ENCODE peak calls at places on chromosomes 5 and 9, in eight cellular contexts. One of them, this sample, is unnamed.

GRCh38 chr5:32534056-32534455 is 51.3 kb upstream of the SUB1 start:
- DNase-seq in OCI-M1: no peak
- DNase-seq in D341Med: no peak
- DNase-seq in activated naive CD8-positive, alpha-beta T cell treated with anti-CD3 and anti-CD28 coated beads, Interleukin-2, amount 50 U/mL, for 24 hours: no peak
- DNase-seq in islet precursor cell: no peak
- DNase-seq in AG10803: peak; percentile 38
- DNase-seq in CD4-positive, alpha-beta memory T cell: no peak
- DNase-seq in endothelial cell: no peak
- DNase-seq in this sample: no peak

GRCh38 chr9:14447103-14447502 is 133.2 kb upstream of the NFIB start:
- DNase-seq in endothelial cell: no peak
- DNase-seq in islet precursor cell: no peak
- DNase-seq in D341Med: no peak
- DNase-seq in activated naive CD8-positive, alpha-beta T cell treated with anti-CD3 and anti-CD28 coated beads, Interleukin-2, amount 50 U/mL, for 24 hours: no peak
- DNase-seq in CD4-positive, alpha-beta memory T cell: no peak
- DNase-seq in OCI-M1: no peak
- DNase-seq in AG10803: no peak
- DNase-seq in this sample: no peak

GRCh38 chr5:35924950-35925722 is 13.3 kb downstream of the CAPSL start:
- DNase-seq in CD4-positive, alpha-beta memory T cell: peak; percentile 82
- DNase-seq in AG10803: peak; percentile 78
- DNase-seq in endothelial cell: peak; percentile 72
- DNase-seq in activated naive CD8-positive, alpha-beta T cell treated with anti-CD3 and anti-CD28 coated beads, Interleukin-2, amount 50 U/mL, for 24 hours: peak; percentile 86
- DNase-seq in islet precursor cell: peak; percentile 89
- DNase-seq in OCI-M1: peak; percentile 61
- DNase-seq in D341Med: peak; percentile 66
- DNase-seq in this sample: no peak

GRCh38 chr9:4662108-4662988 is at the start of gene PLPP6:
- DNase-seq in islet precursor cell: peak; percentile 96
- DNase-seq in CD4-positive, alpha-beta memory T cell: peak; percentile 70
- DNase-seq in activated naive CD8-positive, alpha-beta T cell treated with anti-CD3 and anti-CD28 coated beads, Interleukin-2, amount 50 U/mL, for 24 hours: peak; percentile 80
- DNase-seq in OCI-M1: peak; percentile 100
- DNase-seq in endothelial cell: peak; percentile 87
- DNase-seq in AG10803: peak; percentile 75
- DNase-seq in D341Med: peak; percentile 92
- DNase-seq in this sample: peak; percentile 95

GRCh38 chr5:147168578-147169327 is 66.1 kb upstream of the STK32A start:
- DNase-seq in islet precursor cell: no peak
- DNase-seq in CD4-positive, alpha-beta memory T cell: no peak
- DNase-seq in D341Med: no peak
- DNase-seq in activated naive CD8-positive, alpha-beta T cell treated with anti-CD3 and anti-CD28 coated beads, Interleukin-2, amount 50 U/mL, for 24 hours: no peak
- DNase-seq in endothelial cell: no peak
- DNase-seq in AG10803: peak; percentile 56
- DNase-seq in OCI-M1: no peak
- DNase-seq in this sample: no peak

GRCh38 chr5:154608531-154609011 is 130.5 kb upstream of the HAND1 start:
- DNase-seq in AG10803: no peak
- DNase-seq in activated naive CD8-positive, alpha-beta T cell treated with anti-CD3 and anti-CD28 coated beads, Interleukin-2, amount 50 U/mL, for 24 hours: no peak
- DNase-seq in endothelial cell: no peak
- DNase-seq in islet precursor cell: peak; percentile 81
- DNase-seq in D341Med: no peak
- DNase-seq in CD4-positive, alpha-beta memory T cell: no peak
- DNase-seq in OCI-M1: no peak
- DNase-seq in this sample: no peak

GRCh38 chr9:130186839-130187522 is 14.8 kb downstream of the NCS1 start:
- DNase-seq in islet precursor cell: peak; percentile 95
- DNase-seq in activated naive CD8-positive, alpha-beta T cell treated with anti-CD3 and anti-CD28 coated beads, Interleukin-2, amount 50 U/mL, for 24 hours: no peak
- DNase-seq in D341Med: no peak
- DNase-seq in OCI-M1: peak; percentile 69
- DNase-seq in AG10803: peak; percentile 68
- DNase-seq in endothelial cell: no peak
- DNase-seq in CD4-positive, alpha-beta memory T cell: no peak
- DNase-seq in this sample: no peak

GRCh38 chr5:158811921-158812320 is 287.8 kb downstream of the EBF1 start:
- DNase-seq in CD4-positive, alpha-beta memory T cell: no peak
- DNase-seq in islet precursor cell: no peak
- DNase-seq in AG10803: no peak
- DNase-seq in activated naive CD8-positive, alpha-beta T cell treated with anti-CD3 and anti-CD28 coated beads, Interleukin-2, amount 50 U/mL, for 24 hours: no peak
- DNase-seq in OCI-M1: no peak
- DNase-seq in D341Med: no peak
- DNase-seq in endothelial cell: no peak
- DNase-seq in this sample: no peak

GRCh38 chr9:98192503-98193335 is at the start of gene CORO2A:
- DNase-seq in OCI-M1: peak; percentile 87
- DNase-seq in activated naive CD8-positive, alpha-beta T cell treated with anti-CD3 and anti-CD28 coated beads, Interleukin-2, amount 50 U/mL, for 24 hours: peak; percentile 77
- DNase-seq in islet precursor cell: peak; percentile 91
- DNase-seq in AG10803: peak; percentile 61
- DNase-seq in D341Med: peak; percentile 86
- DNase-seq in CD4-positive, alpha-beta memory T cell: peak; percentile 69
- DNase-seq in endothelial cell: peak; percentile 76
- DNase-seq in this sample: peak; percentile 31

GRCh38 chr5:159102294-159102934 is 2.7 kb upstream of the EBF1 start:
- DNase-seq in OCI-M1: no peak
- DNase-seq in endothelial cell: no peak
- DNase-seq in AG10803: peak; percentile 40
- DNase-seq in CD4-positive, alpha-beta memory T cell: no peak
- DNase-seq in islet precursor cell: no peak
- DNase-seq in activated naive CD8-positive, alpha-beta T cell treated with anti-CD3 and anti-CD28 coated beads, Interleukin-2, amount 50 U/mL, for 24 hours: no peak
- DNase-seq in D341Med: no peak
- DNase-seq in this sample: peak; percentile 21

GRCh38 chr9:93910598-93910997 is 44.6 kb downstream of the BARX1 start:
- DNase-seq in AG10803: no peak
- DNase-seq in CD4-positive, alpha-beta memory T cell: no peak
- DNase-seq in activated naive CD8-positive, alpha-beta T cell treated with anti-CD3 and anti-CD28 coated beads, Interleukin-2, amount 50 U/mL, for 24 hours: no peak
- DNase-seq in D341Med: no peak
- DNase-seq in islet precursor cell: no peak
- DNase-seq in endothelial cell: no peak
- DNase-seq in OCI-M1: no peak
- DNase-seq in this sample: no peak

GRCh38 chr5:140108093-140109049 is 5.5 kb upstream of the PURA start:
- DNase-seq in CD4-positive, alpha-beta memory T cell: peak; percentile 26
- DNase-seq in islet precursor cell: peak; percentile 66
- DNase-seq in D341Med: peak; percentile 57
- DNase-seq in OCI-M1: peak; percentile 39
- DNase-seq in AG10803: no peak
- DNase-seq in activated naive CD8-positive, alpha-beta T cell treated with anti-CD3 and anti-CD28 coated beads, Interleukin-2, amount 50 U/mL, for 24 hours: peak; percentile 26
- DNase-seq in endothelial cell: peak; percentile 16
- DNase-seq in this sample: no peak

GRCh38 chr5:35904443-35905132 is 33.8 kb downstream of the CAPSL start:
- DNase-seq in islet precursor cell: no peak
- DNase-seq in CD4-positive, alpha-beta memory T cell: no peak
- DNase-seq in OCI-M1: no peak
- DNase-seq in AG10803: no peak
- DNase-seq in endothelial cell: no peak
- DNase-seq in D341Med: no peak
- DNase-seq in activated naive CD8-positive, alpha-beta T cell treated with anti-CD3 and anti-CD28 coated beads, Interleukin-2, amount 50 U/mL, for 24 hours: no peak
- DNase-seq in this sample: no peak

GRCh38 chr5:104347119-104347708 is 784.6 kb upstream of the NUDT12 start:
- DNase-seq in D341Med: peak; percentile 10
- DNase-seq in endothelial cell: no peak
- DNase-seq in islet precursor cell: no peak
- DNase-seq in activated naive CD8-positive, alpha-beta T cell treated with anti-CD3 and anti-CD28 coated beads, Interleukin-2, amount 50 U/mL, for 24 hours: no peak
- DNase-seq in OCI-M1: peak; percentile 79
- DNase-seq in CD4-positive, alpha-beta memory T cell: no peak
- DNase-seq in AG10803: peak; percentile 3
- DNase-seq in this sample: peak; percentile 1

GRCh38 chr9:18071651-18072060 is 402.3 kb upstream of the ADAMTSL1 start:
- DNase-seq in endothelial cell: no peak
- DNase-seq in islet precursor cell: no peak
- DNase-seq in activated naive CD8-positive, alpha-beta T cell treated with anti-CD3 and anti-CD28 coated beads, Interleukin-2, amount 50 U/mL, for 24 hours: no peak
- DNase-seq in OCI-M1: no peak
- DNase-seq in CD4-positive, alpha-beta memory T cell: no peak
- DNase-seq in D341Med: no peak
- DNase-seq in AG10803: peak; percentile 10
- DNase-seq in this sample: no peak

GRCh38 chr5:30039379-30039778 is 1154.1 kb upstream of the CDH6 start:
- DNase-seq in endothelial cell: no peak
- DNase-seq in islet precursor cell: no peak
- DNase-seq in AG10803: no peak
- DNase-seq in OCI-M1: no peak
- DNase-seq in D341Med: no peak
- DNase-seq in CD4-positive, alpha-beta memory T cell: no peak
- DNase-seq in activated naive CD8-positive, alpha-beta T cell treated with anti-CD3 and anti-CD28 coated beads, Interleukin-2, amount 50 U/mL, for 24 hours: no peak
- DNase-seq in this sample: no peak

GRCh38 chr5:99061711-99062110 is 132.9 kb upstream of the CHD1 start:
- DNase-seq in CD4-positive, alpha-beta memory T cell: no peak
- DNase-seq in endothelial cell: no peak
- DNase-seq in D341Med: no peak
- DNase-seq in islet precursor cell: no peak
- DNase-seq in OCI-M1: no peak
- DNase-seq in activated naive CD8-positive, alpha-beta T cell treated with anti-CD3 and anti-CD28 coated beads, Interleukin-2, amount 50 U/mL, for 24 hours: no peak
- DNase-seq in AG10803: peak; percentile 76
- DNase-seq in this sample: no peak

GRCh38 chr5:61030163-61030482 is 85.1 kb downstream of the NDUFAF2 start:
- DNase-seq in islet precursor cell: no peak
- DNase-seq in D341Med: no peak
- DNase-seq in CD4-positive, alpha-beta memory T cell: no peak
- DNase-seq in activated naive CD8-positive, alpha-beta T cell treated with anti-CD3 and anti-CD28 coated beads, Interleukin-2, amount 50 U/mL, for 24 hours: no peak
- DNase-seq in AG10803: peak; percentile 52
- DNase-seq in endothelial cell: no peak
- DNase-seq in OCI-M1: no peak
- DNase-seq in this sample: no peak

GRCh38 chr9:912776-913175 is 63.7 kb upstream of the DMRT3 start:
- DNase-seq in CD4-positive, alpha-beta memory T cell: no peak
- DNase-seq in activated naive CD8-positive, alpha-beta T cell treated with anti-CD3 and anti-CD28 coated beads, Interleukin-2, amount 50 U/mL, for 24 hours: no peak
- DNase-seq in AG10803: no peak
- DNase-seq in endothelial cell: no peak
- DNase-seq in OCI-M1: no peak
- DNase-seq in D341Med: no peak
- DNase-seq in islet precursor cell: no peak
- DNase-seq in this sample: no peak

GRCh38 chr9:38285236-38285635 is 107.3 kb upstream of the ALDH1B1 start:
- DNase-seq in D341Med: no peak
- DNase-seq in CD4-positive, alpha-beta memory T cell: no peak
- DNase-seq in endothelial cell: no peak
- DNase-seq in activated naive CD8-positive, alpha-beta T cell treated with anti-CD3 and anti-CD28 coated beads, Interleukin-2, amount 50 U/mL, for 24 hours: no peak
- DNase-seq in OCI-M1: no peak
- DNase-seq in AG10803: no peak
- DNase-seq in islet precursor cell: no peak
- DNase-seq in this sample: no peak

GRCh38 chr9:81871695-81872094 is 56.5 kb upstream of the SPATA31D4 start:
- DNase-seq in activated naive CD8-positive, alpha-beta T cell treated with anti-CD3 and anti-CD28 coated beads, Interleukin-2, amount 50 U/mL, for 24 hours: no peak
- DNase-seq in CD4-positive, alpha-beta memory T cell: no peak
- DNase-seq in endothelial cell: no peak
- DNase-seq in AG10803: peak; percentile 74
- DNase-seq in islet precursor cell: no peak
- DNase-seq in D341Med: no peak
- DNase-seq in OCI-M1: no peak
- DNase-seq in this sample: no peak

This sample was measured in NCI-H526 treated with DMSO at 0.1 percent for 48 hours.